ENCODE peak calls at places on chromosomes 2 and 18, in five cellular contexts. H is NCI-H748 treated with DMSO at 0.1 percent for 48 hours, K is GM20000, T is naive B cell, U is A549. Z is an unnamed sample.

GRCh38 chr2:112579280-112579679 is 5.1 kb upstream of the CHCHD5 start:
- DNase-seq in K (no peak), H (no peak), T (no peak), U (no peak), Z (no peak)

GRCh38 chr2:40690525-40690924 is 238.6 kb upstream of the SLC8A1 start:
- DNase-seq in H (no peak), U (no peak), T (no peak), K (no peak), Z (no peak)

GRCh38 chr2:53515435-53516332 is 251.9 kb upstream of the CHAC2 start:
- DNase-seq in T (no peak), U (no peak), K (no peak), H (no peak), Z (no peak)

GRCh38 chr2:140659293-140659692 is 1471.5 kb downstream of the LRP1B start:
- DNase-seq in U (no peak), T (no peak), H (no peak), K (no peak), Z (no peak)

GRCh38 chr2:71800106-71800809 is 346.9 kb downstream of the DYSF start:
- DNase-seq in K (no peak), T (no peak), H (no peak), U (no peak), Z (no peak)

GRCh38 chr2:208329485-208329884 is 63.4 kb downstream of the PIKFYVE start:
- DNase-seq in K (no peak), H (no peak), U (no peak), T (no peak), Z (no peak)

GRCh38 chr18:11909597-11910026 is 1.5 kb upstream of the MPPE1 start:
- DNase-seq in U (no peak), T (no peak), K (peak), H (no peak), Z (no peak)

GRCh38 chr2:185130685-185131084 is 532.4 kb downstream of the ZNF804A start:
- DNase-seq in K (no peak), U (no peak), T (no peak), H (no peak), Z (no peak)

GRCh38 chr2:99660616-99661416 is 171.0 kb upstream of the REV1 start:
- DNase-seq in U (no peak), T (no peak), K (no peak), H (no peak), Z (no peak)

GRCh38 chr18:3848316-3848715 is 398.3 kb downstream of the TGIF1 start:
- DNase-seq in T (no peak), H (no peak), U (no peak), K (no peak), Z (no peak)

GRCh38 chr2:128809256-128809636 is 490.6 kb upstream of the HS6ST1 start:
- DNase-seq in U (no peak), K (no peak), H (no peak), T (no peak), Z (no peak)

Z was measured in NCI-H1105.